ENCODE peak calls at places on chromosomes 16 and 17, in ten cellular contexts. One of them, this sample, is unnamed. For H3K4me1, the result is how much of the 10 kb centered on the place peaks cover.

GRCh38 chr17:82098939-82099765 is 1.1 kb upstream of the FASN start:
- DNase-seq in breast epithelium: no peak
- DNase-seq in thoracic aorta: no peak
- DNase-seq in ovary: no peak
- DNase-seq in colonic mucosa: no peak
- DNase-seq in prostate gland: no peak
- DNase-seq in Panc1: no peak
- DNase-seq in PC-9: no peak
- DNase-seq in PC-3: no peak
- DNase-seq in H9: no peak
- DNase-seq in this sample: peak

GRCh38 chr17:81556175-81556691 is 4.1 kb upstream of the FAAP100 start:
- DNase-seq in breast epithelium: no peak
- DNase-seq in thoracic aorta: no peak
- DNase-seq in ovary: no peak
- DNase-seq in colonic mucosa: no peak
- DNase-seq in prostate gland: no peak
- DNase-seq in Panc1: no peak
- DNase-seq in PC-9: no peak
- DNase-seq in PC-3: peak
- DNase-seq in H9: no peak
- DNase-seq in this sample: no peak

GRCh38 chr17:35890774-35891155 is 10.6 kb upstream of the CCL5 start:
- DNase-seq in breast epithelium: no peak
- DNase-seq in thoracic aorta: no peak
- DNase-seq in ovary: no peak
- DNase-seq in colonic mucosa: peak
- DNase-seq in prostate gland: no peak
- DNase-seq in Panc1: no peak
- DNase-seq in PC-9: no peak
- DNase-seq in PC-3: no peak
- DNase-seq in H9: peak
- DNase-seq in this sample: no peak

GRCh38 chr17:17122781-17123483 is 80.7 kb downstream of the MPRIP start:
- DNase-seq in breast epithelium: no peak
- DNase-seq in thoracic aorta: no peak
- DNase-seq in ovary: no peak
- DNase-seq in colonic mucosa: no peak
- DNase-seq in prostate gland: no peak
- DNase-seq in Panc1: no peak
- DNase-seq in PC-9: no peak
- DNase-seq in PC-3: no peak
- DNase-seq in H9: no peak
- DNase-seq in this sample: no peak

GRCh38 chr17:74426551-74427047 is 5.3 kb upstream of the GPRC5C start:
- DNase-seq in breast epithelium: no peak
- DNase-seq in thoracic aorta: no peak
- DNase-seq in ovary: no peak
- DNase-seq in colonic mucosa: no peak
- DNase-seq in prostate gland: no peak
- DNase-seq in Panc1: no peak
- DNase-seq in PC-9: no peak
- DNase-seq in PC-3: no peak
- DNase-seq in H9: no peak
- DNase-seq in this sample: no peak

GRCh38 chr17:52515927-52516326 is 357.4 kb upstream of the CA10 start:
- DNase-seq in breast epithelium: no peak
- DNase-seq in thoracic aorta: no peak
- DNase-seq in ovary: no peak
- DNase-seq in colonic mucosa: no peak
- DNase-seq in prostate gland: no peak
- DNase-seq in Panc1: no peak
- DNase-seq in PC-9: no peak
- DNase-seq in PC-3: no peak
- DNase-seq in H9: no peak
- DNase-seq in this sample: no peak

GRCh38 chr16:24610421-24610765 is 71.0 kb downstream of the RBBP6 start:
- DNase-seq in breast epithelium: no peak
- DNase-seq in thoracic aorta: no peak
- DNase-seq in ovary: peak
- DNase-seq in colonic mucosa: no peak
- DNase-seq in prostate gland: no peak
- DNase-seq in Panc1: no peak
- DNase-seq in PC-9: peak
- DNase-seq in PC-3: peak
- DNase-seq in H9: peak
- DNase-seq in this sample: peak

GRCh38 chr16:2167081-2167638 is 11.6 kb downstream of the TRAF7 start:
- DNase-seq in breast epithelium: no peak
- DNase-seq in thoracic aorta: no peak
- DNase-seq in ovary: no peak
- DNase-seq in colonic mucosa: no peak
- DNase-seq in prostate gland: no peak
- DNase-seq in Panc1: no peak
- DNase-seq in PC-9: no peak
- DNase-seq in PC-3: no peak
- DNase-seq in H9: no peak
- DNase-seq in this sample: no peak

GRCh38 chr16:56301391-56301850 is 110.1 kb downstream of the GNAO1 start:
- DNase-seq in breast epithelium: no peak
- DNase-seq in thoracic aorta: no peak
- DNase-seq in ovary: no peak
- DNase-seq in colonic mucosa: no peak
- DNase-seq in prostate gland: no peak
- DNase-seq in Panc1: no peak
- DNase-seq in PC-9: peak
- DNase-seq in PC-3: peak
- DNase-seq in H9: no peak
- DNase-seq in this sample: no peak

GRCh38 chr17:33125552-33125950 is 133.9 kb downstream of the SPACA3 start:
- DNase-seq in breast epithelium: no peak
- DNase-seq in thoracic aorta: no peak
- DNase-seq in ovary: no peak
- DNase-seq in colonic mucosa: no peak
- DNase-seq in prostate gland: no peak
- DNase-seq in Panc1: no peak
- DNase-seq in PC-9: no peak
- DNase-seq in PC-3: no peak
- DNase-seq in H9: no peak
- DNase-seq in this sample: no peak

GRCh38 chr17:33375086-33375485 is 82.0 kb upstream of the ASIC2 start:
- DNase-seq in breast epithelium: no peak
- DNase-seq in thoracic aorta: no peak
- DNase-seq in ovary: no peak
- DNase-seq in colonic mucosa: peak
- DNase-seq in prostate gland: no peak
- DNase-seq in Panc1: no peak
- DNase-seq in PC-9: no peak
- DNase-seq in PC-3: no peak
- DNase-seq in H9: no peak
- DNase-seq in this sample: no peak

DNA sequence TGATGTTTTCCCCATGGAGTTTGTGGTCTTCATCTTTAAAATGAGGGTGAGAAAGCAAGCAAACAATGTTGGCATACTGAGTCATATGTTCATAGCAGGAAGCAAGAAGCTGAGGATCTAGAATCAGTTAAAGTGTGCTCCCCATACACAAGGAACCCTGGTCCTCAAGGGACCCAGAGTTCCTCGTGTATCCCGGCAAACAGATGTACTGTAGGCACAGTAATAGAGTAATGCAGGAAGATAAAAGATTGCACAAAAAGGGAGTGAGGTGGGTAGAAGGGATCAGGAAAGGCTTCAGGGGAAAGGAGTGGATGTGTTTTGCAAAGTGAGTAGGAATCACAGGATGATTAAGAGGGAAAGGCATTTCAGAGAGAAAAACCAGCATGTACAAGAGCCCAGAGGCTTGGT is 412.3 kb upstream of the CDH11 start:
- DNase-seq in breast epithelium: no peak
- DNase-seq in thoracic aorta: no peak
- DNase-seq in ovary: no peak
- DNase-seq in colonic mucosa: no peak
- DNase-seq in prostate gland: no peak
- DNase-seq in Panc1: no peak
- DNase-seq in PC-9: no peak
- DNase-seq in PC-3: peak
- DNase-seq in H9: no peak
- DNase-seq in this sample: peak
- H3K27ac ChIP-seq in breast epithelium: no peak
- H3K27ac ChIP-seq in thoracic aorta: no peak
- H3K27ac ChIP-seq in ovary: no peak
- H3K27ac ChIP-seq in colonic mucosa: no peak
- H3K27ac ChIP-seq in prostate gland: no peak
- H3K27ac ChIP-seq in Panc1: no peak
- H3K27ac ChIP-seq in PC-9: no peak
- H3K27ac ChIP-seq in PC-3: peak
- H3K27ac ChIP-seq in H9: no peak
- H3K27ac ChIP-seq in this sample: no peak

GRCh38 chr17:78159575-78160158 is 8.7 kb upstream of the SYNGR2 start:
- DNase-seq in breast epithelium: no peak
- DNase-seq in thoracic aorta: no peak
- DNase-seq in ovary: no peak
- DNase-seq in colonic mucosa: no peak
- DNase-seq in prostate gland: peak
- DNase-seq in Panc1: no peak
- DNase-seq in PC-9: no peak
- DNase-seq in PC-3: peak
- DNase-seq in H9: no peak
- DNase-seq in this sample: peak

GRCh38 chr17:78168906-78169793 is 769 bp downstream of the SYNGR2 start:
- DNase-seq in breast epithelium: peak
- DNase-seq in thoracic aorta: no peak
- DNase-seq in ovary: peak
- DNase-seq in colonic mucosa: peak
- DNase-seq in prostate gland: peak
- DNase-seq in Panc1: no peak
- DNase-seq in PC-9: peak
- DNase-seq in PC-3: peak
- DNase-seq in H9: peak
- DNase-seq in this sample: no peak

GRCh38 chr17:78166416-78166815 is 2.0 kb upstream of the SYNGR2 start:
- DNase-seq in breast epithelium: no peak
- DNase-seq in thoracic aorta: no peak
- DNase-seq in ovary: no peak
- DNase-seq in colonic mucosa: peak
- DNase-seq in prostate gland: no peak
- DNase-seq in Panc1: no peak
- DNase-seq in PC-9: no peak
- DNase-seq in PC-3: no peak
- DNase-seq in H9: no peak
- DNase-seq in this sample: no peak

GRCh38 chr17:78163881-78164747 is 4.3 kb upstream of the SYNGR2 start:
- DNase-seq in breast epithelium: no peak
- DNase-seq in thoracic aorta: no peak
- DNase-seq in ovary: no peak
- DNase-seq in colonic mucosa: no peak
- DNase-seq in prostate gland: peak
- DNase-seq in Panc1: no peak
- DNase-seq in PC-9: no peak
- DNase-seq in PC-3: no peak
- DNase-seq in H9: no peak
- DNase-seq in this sample: no peak

DNA sequence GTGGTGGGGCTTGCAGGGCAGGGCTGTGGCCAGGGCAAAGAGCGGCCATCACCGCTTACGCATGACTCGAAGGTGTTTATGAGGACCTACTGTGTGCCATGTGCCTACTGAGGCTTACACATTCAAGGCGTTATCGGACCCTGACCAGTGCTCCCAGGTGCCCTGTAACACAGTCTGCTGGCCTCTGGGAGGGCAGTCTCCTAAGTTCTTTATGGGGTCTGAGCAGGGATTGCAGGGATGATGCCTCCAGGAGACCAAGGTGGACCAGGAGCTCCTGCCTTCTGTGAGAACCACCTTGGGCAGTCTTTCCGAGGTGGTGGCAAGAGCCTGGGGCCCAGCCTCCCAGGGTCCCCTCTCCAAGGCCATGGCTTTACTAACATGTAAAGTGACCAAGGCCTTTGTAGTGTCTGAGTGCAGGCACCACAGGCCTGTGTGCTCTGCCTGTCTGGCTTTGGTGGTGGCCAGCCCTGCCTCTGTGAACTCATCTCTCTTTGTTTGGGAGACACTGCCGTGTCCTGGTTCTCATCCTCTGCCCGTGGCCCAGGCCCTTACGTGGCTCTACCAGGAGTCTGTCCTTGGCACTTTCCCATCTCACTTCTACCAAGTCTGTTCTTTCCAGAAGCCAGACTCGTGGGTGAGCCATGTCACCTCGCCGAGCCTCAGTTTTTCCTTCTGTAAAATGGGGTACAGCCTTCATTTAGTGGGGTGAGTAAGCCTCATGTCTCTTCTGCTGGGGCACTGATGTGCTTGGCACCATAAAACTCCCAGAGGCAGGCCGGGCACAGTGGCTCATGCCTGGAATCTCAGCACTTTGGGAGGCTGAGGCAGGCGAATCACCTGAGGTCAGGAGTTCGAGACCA is 3.4 kb upstream of the SYNGR2 start:
- DNase-seq in breast epithelium: no peak
- DNase-seq in thoracic aorta: no peak
- DNase-seq in ovary: no peak
- DNase-seq in colonic mucosa: no peak
- DNase-seq in prostate gland: no peak
- DNase-seq in Panc1: no peak
- DNase-seq in PC-9: no peak
- DNase-seq in PC-3: no peak
- DNase-seq in H9: no peak
- DNase-seq in this sample: no peak
- TF ChIP-seq CTCF in breast epithelium: no peak
- TF ChIP-seq CTCF in thoracic aorta: no peak
- TF ChIP-seq CTCF in ovary: no peak
- TF ChIP-seq CTCF in colonic mucosa: no peak
- TF ChIP-seq CTCF in prostate gland: no peak
- TF ChIP-seq CTCF in Panc1: no peak
- TF ChIP-seq CTCF in PC-9: no peak
- TF ChIP-seq CTCF in PC-3: no peak
- TF ChIP-seq CTCF in H9: no peak
- TF ChIP-seq CTCF in this sample: no peak

DNA sequence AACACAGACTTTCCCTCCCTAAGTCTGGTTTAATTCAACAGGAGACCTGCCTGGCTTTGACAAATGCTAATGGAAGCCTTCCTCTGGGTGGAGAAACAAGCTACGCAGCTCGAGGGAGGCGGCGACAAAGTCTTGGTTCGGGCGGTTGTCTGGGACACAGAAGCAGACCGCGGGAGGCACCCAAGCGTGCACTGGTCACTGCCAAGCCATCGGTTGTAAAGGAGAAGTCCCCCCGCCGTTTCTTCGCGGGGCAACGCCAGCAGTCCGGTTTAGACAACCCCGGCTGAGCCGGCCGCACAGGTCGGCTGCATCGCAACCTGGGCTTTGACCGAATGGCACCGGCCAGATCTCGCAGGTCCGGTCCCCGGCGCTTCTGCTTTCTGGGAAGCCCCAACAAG is 586 bp downstream of the GLYR1 start:
- DNase-seq in breast epithelium: no peak
- DNase-seq in thoracic aorta: no peak
- DNase-seq in ovary: no peak
- DNase-seq in colonic mucosa: peak
- DNase-seq in prostate gland: peak
- DNase-seq in Panc1: no peak
- DNase-seq in PC-9: peak
- DNase-seq in PC-3: peak
- DNase-seq in H9: peak
- DNase-seq in this sample: no peak
- H3K4me1 ChIP-seq in breast epithelium: under half
- H3K4me1 ChIP-seq in thoracic aorta: under half
- H3K4me1 ChIP-seq in ovary: under half
- H3K4me1 ChIP-seq in colonic mucosa: under half
- H3K4me1 ChIP-seq in prostate gland: under half
- H3K4me1 ChIP-seq in Panc1: under half
- H3K4me1 ChIP-seq in PC-9: under half
- H3K4me1 ChIP-seq in PC-3: under half
- H3K4me1 ChIP-seq in H9: under half
- H3K4me1 ChIP-seq in this sample: under half

GRCh38 chr16:16021988-16022682 is 72.7 kb downstream of the ABCC1 start:
- DNase-seq in breast epithelium: peak
- DNase-seq in thoracic aorta: peak
- DNase-seq in ovary: peak
- DNase-seq in colonic mucosa: peak
- DNase-seq in prostate gland: peak
- DNase-seq in Panc1: peak
- DNase-seq in PC-9: peak
- DNase-seq in PC-3: peak
- DNase-seq in H9: peak
- DNase-seq in this sample: peak
- H3K27ac ChIP-seq in breast epithelium: peak
- H3K27ac ChIP-seq in thoracic aorta: peak
- H3K27ac ChIP-seq in ovary: peak
- H3K27ac ChIP-seq in colonic mucosa: peak
- H3K27ac ChIP-seq in prostate gland: peak
- H3K27ac ChIP-seq in Panc1: peak
- H3K27ac ChIP-seq in PC-9: peak
- H3K27ac ChIP-seq in PC-3: peak
- H3K27ac ChIP-seq in H9: no peak
- H3K27ac ChIP-seq in this sample: no peak

This sample was measured in foreskin keratinocyte.